ENCODE peak calls at places on chromosomes 2 and 18, in four cellular contexts. One of them, this sample, is unnamed.

GRCh38 chr2:91477731-91478672 is 2786.5 kb downstream of the RPIA start:
- DNase-seq in fibroblast of lung: peak; percentile 14
- DNase-seq in GM23248: peak; percentile 46
- DNase-seq in PC-3: peak; percentile 2
- DNase-seq in this sample: peak; percentile 44

GRCh38 chr18:28036481-28036880 is 140.4 kb downstream of the CDH2 start:
- DNase-seq in fibroblast of lung: peak; percentile 65
- DNase-seq in GM23248: no peak
- DNase-seq in PC-3: no peak
- DNase-seq in this sample: no peak

GRCh38 chr2:101406867-101407266 is 19.6 kb upstream of the CREG2 start:
- DNase-seq in GM23248: peak; percentile 92
- DNase-seq in PC-3: peak; percentile 28
- DNase-seq in fibroblast of lung: peak; percentile 93
- DNase-seq in this sample: peak; percentile 16

GRCh38 chr2:173217106-173217840 is 137.4 kb upstream of the CDCA7 start:
- DNase-seq in GM23248: no peak
- DNase-seq in fibroblast of lung: peak; percentile 58
- DNase-seq in PC-3: no peak
- DNase-seq in this sample: peak; percentile 28

GRCh38 chr18:65753520-65753919 is 2.7 kb downstream of the CDH7 start:
- DNase-seq in GM23248: no peak
- DNase-seq in fibroblast of lung: peak; percentile 5
- DNase-seq in PC-3: peak; percentile 76
- DNase-seq in this sample: peak; percentile 87

GRCh38 chr2:109217362-109218086 is 88.5 kb downstream of the SH3RF3 start:
- DNase-seq in fibroblast of lung: peak; percentile 92
- DNase-seq in PC-3: peak; percentile 52
- DNase-seq in GM23248: peak; percentile 77
- DNase-seq in this sample: no peak

GRCh38 chr2:207107120-207107519 is 58.6 kb downstream of the KLF7 start:
- DNase-seq in PC-3: no peak
- DNase-seq in fibroblast of lung: no peak
- DNase-seq in GM23248: no peak
- DNase-seq in this sample: no peak

GRCh38 chr2:134590679-134591078 is 128.1 kb downstream of the TMEM163 start:
- DNase-seq in PC-3: no peak
- DNase-seq in fibroblast of lung: no peak
- DNase-seq in GM23248: no peak
- DNase-seq in this sample: no peak

GRCh38 chr18:49185636-49186035 is 234.9 kb upstream of the SMAD7 start:
- DNase-seq in PC-3: no peak
- DNase-seq in fibroblast of lung: peak; percentile 26
- DNase-seq in GM23248: no peak
- DNase-seq in this sample: no peak

GRCh38 chr2:120762341-120763061 is 26.8 kb downstream of the GLI2 start:
- DNase-seq in fibroblast of lung: no peak
- DNase-seq in GM23248: no peak
- DNase-seq in PC-3: no peak
- DNase-seq in this sample: no peak

GRCh38 chr2:12607971-12608370 is 108.8 kb upstream of the TRIB2 start:
- DNase-seq in fibroblast of lung: peak; percentile 70
- DNase-seq in GM23248: peak; percentile 36
- DNase-seq in PC-3: peak; percentile 71
- DNase-seq in this sample: no peak

GRCh38 chr2:217223222-217223930 is 363.5 kb upstream of the TNP1 start:
- DNase-seq in PC-3: peak; percentile 92
- DNase-seq in fibroblast of lung: peak; percentile 98
- DNase-seq in GM23248: peak; percentile 86
- DNase-seq in this sample: peak; percentile 90

GRCh38 chr2:217227794-217228193 is 367.9 kb upstream of the TNP1 start:
- DNase-seq in PC-3: no peak
- DNase-seq in fibroblast of lung: no peak
- DNase-seq in GM23248: no peak
- DNase-seq in this sample: no peak

GRCh38 chr2:217228732-217229131 is 368.9 kb upstream of the TNP1 start:
- DNase-seq in PC-3: peak; percentile 38
- DNase-seq in fibroblast of lung: peak; percentile 45
- DNase-seq in GM23248: peak; percentile 22
- DNase-seq in this sample: no peak

GRCh38 chr2:217222511-217222910 is 362.6 kb upstream of the TNP1 start:
- DNase-seq in fibroblast of lung: no peak
- DNase-seq in GM23248: no peak
- DNase-seq in PC-3: no peak
- DNase-seq in this sample: no peak

GRCh38 chr2:217225596-217225995 is 365.7 kb upstream of the TNP1 start:
- DNase-seq in fibroblast of lung: no peak
- DNase-seq in GM23248: no peak
- DNase-seq in PC-3: no peak
- DNase-seq in this sample: peak; percentile 63
- H3K27ac ChIP-seq in fibroblast of lung: no peak overlapping the region
- H3K27ac ChIP-seq in GM23248: no peak overlapping the region
- H3K27ac ChIP-seq in PC-3: no peak overlapping the region
- H3K27ac ChIP-seq in this sample: no peak overlapping the region

GRCh38 chr18:24628360-24628759 is 167.9 kb downstream of the HRH4 start:
- DNase-seq in GM23248: peak; percentile 17
- DNase-seq in PC-3: no peak
- DNase-seq in fibroblast of lung: no peak
- DNase-seq in this sample: no peak

GRCh38 chr18:24629926-24630325 is 169.5 kb downstream of the HRH4 start:
- DNase-seq in GM23248: no peak
- DNase-seq in fibroblast of lung: no peak
- DNase-seq in PC-3: no peak
- DNase-seq in this sample: no peak

GRCh38 chr18:24632158-24632988 is 171.9 kb downstream of the HRH4 start:
- DNase-seq in PC-3: no peak
- DNase-seq in GM23248: no peak
- DNase-seq in fibroblast of lung: no peak
- DNase-seq in this sample: no peak

GRCh38 chr18:24631238-24632025 is 171.0 kb downstream of the HRH4 start:
- DNase-seq in GM23248: peak; percentile 58
- DNase-seq in PC-3: no peak
- DNase-seq in fibroblast of lung: peak; percentile 6
- DNase-seq in this sample: peak; percentile 4

DNA sequence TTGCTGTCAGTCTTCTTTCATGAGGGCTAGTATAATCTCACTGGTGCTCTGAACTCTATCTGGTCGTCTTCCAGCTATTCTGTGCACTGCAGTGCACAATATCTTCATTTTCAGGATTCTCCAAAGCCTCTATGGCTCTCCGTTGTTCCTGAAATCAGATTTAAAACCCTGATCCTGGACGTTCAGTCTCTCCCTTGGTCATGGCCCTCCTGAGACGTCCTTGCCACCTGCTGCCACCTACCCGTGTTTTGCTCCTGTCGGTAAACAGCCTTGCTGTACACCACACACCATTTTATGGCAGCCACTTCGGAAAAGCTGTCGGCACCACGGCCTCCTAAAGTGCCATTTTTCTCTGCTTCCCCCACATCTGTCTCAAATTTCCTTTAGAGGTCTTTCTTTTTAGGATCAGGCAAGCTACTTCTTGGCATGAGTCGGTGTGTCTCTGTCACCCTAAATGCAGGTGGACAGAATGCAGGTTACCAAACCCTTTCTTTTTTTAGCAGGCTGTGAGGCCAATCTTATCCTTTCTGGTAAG is 170.0 kb downstream of the HRH4 start:
- DNase-seq in GM23248: no peak
- DNase-seq in PC-3: no peak
- DNase-seq in fibroblast of lung: no peak
- DNase-seq in this sample: no peak
- H3K4me3 ChIP-seq in GM23248: no peak overlapping the region
- H3K4me3 ChIP-seq in PC-3: no peak overlapping the region
- H3K4me3 ChIP-seq in fibroblast of lung: no peak overlapping the region
- H3K4me3 ChIP-seq in this sample: no peak overlapping the region

DNA sequence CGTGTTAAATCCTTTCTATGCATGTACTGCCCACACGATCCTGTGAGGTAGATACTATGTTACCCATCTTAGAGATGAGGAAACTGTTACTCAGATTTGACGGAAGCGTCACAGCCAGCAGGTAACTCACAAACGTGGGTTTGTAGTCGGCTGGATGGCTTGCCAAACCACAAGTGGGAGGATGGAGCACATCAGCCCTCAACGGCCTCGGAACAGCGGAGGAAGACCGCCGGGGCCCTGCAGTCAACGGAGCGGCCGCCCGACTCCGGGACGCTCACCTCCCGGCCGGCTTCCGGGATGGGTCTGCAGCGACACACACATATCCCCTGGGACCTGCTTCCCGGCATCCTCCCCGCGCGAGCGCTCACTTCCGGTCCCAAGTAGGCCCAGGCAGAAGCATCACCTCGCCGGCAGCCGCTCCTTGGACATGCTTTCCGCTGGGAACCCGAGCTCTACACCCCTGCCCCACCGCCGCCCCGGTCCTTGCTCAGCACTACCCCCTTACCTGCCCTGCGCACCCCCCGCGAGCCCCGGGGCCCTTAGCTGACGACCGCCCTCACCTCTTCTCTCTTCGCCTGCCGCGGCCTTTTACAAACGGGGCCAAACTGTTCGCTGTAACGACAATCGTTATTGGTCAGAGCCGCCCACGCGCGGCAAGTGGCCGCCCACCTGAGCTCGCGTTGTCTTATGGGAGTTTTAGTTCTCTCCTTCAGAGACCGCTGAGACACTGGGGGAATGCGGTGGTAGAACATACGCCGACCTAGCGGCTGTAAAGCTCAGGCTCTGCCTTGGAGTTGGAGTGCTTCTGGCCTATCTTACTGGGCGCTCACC is at the start of gene C2orf42:
- DNase-seq in PC-3: peak; percentile 97
- DNase-seq in fibroblast of lung: peak; percentile 99
- DNase-seq in GM23248: peak; percentile 99
- DNase-seq in this sample: peak; percentile 98
- TF ChIP-seq EZH2 in PC-3: no peak
- TF ChIP-seq EZH2 in fibroblast of lung: no peak
- TF ChIP-seq EZH2 in GM23248: no peak
- TF ChIP-seq EZH2 in this sample: no peak

DNA sequence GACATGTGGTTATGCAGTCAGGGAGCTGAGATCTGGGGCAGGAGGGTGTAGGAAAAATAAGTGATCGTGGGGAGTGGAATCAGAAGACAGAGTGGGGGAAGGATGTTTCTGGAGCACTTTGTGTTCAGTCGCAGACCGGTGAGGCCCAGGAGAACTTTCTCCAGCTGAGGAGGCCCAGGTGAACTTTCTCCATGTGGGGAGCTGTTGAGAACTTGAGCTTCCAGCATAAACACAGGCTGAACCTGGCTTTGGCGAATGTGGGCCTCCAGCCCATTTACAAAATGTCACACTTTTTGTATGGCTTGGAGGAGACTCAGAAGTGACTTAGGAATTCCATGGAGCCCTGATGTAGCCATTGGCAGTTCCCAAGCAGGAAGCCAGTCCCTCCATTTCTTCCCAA is 108.5 kb downstream of the VAPA start:
- DNase-seq in PC-3: no peak
- DNase-seq in fibroblast of lung: no peak
- DNase-seq in GM23248: no peak
- DNase-seq in this sample: no peak
- H3K27ac ChIP-seq in PC-3: no peak overlapping the region
- H3K27ac ChIP-seq in fibroblast of lung: no peak overlapping the region
- H3K27ac ChIP-seq in GM23248: no peak overlapping the region
- H3K27ac ChIP-seq in this sample: no peak overlapping the region

DNA sequence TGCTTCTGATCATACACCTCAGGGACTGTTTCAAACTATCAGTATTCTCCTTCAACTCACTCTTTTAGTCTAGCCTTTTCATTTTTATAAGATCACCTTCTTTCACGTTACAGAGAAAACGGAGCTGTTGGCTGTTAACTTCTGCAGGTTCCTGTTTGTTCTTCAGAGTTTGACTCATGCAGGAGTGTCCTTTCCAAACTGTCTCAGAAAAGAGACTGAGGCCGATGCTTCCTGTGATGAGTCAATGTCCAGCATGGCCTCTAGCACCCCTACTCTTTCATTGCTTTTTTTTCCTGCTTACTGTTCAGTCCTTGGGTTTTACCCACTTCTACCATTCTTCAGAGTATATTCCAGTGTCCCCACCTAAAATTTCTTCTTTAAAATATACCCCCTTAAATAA is 240.8 kb upstream of the RGPD4 start:
- DNase-seq in GM23248: peak; percentile 53
- DNase-seq in PC-3: peak; percentile 62
- DNase-seq in fibroblast of lung: peak; percentile 68
- DNase-seq in this sample: no peak
- H3K4me3 ChIP-seq in GM23248: peak overlapping the region; percentile 32
- H3K4me3 ChIP-seq in PC-3: no peak overlapping the region
- H3K4me3 ChIP-seq in fibroblast of lung: no peak overlapping the region
- H3K4me3 ChIP-seq in this sample: no peak overlapping the region

DNA sequence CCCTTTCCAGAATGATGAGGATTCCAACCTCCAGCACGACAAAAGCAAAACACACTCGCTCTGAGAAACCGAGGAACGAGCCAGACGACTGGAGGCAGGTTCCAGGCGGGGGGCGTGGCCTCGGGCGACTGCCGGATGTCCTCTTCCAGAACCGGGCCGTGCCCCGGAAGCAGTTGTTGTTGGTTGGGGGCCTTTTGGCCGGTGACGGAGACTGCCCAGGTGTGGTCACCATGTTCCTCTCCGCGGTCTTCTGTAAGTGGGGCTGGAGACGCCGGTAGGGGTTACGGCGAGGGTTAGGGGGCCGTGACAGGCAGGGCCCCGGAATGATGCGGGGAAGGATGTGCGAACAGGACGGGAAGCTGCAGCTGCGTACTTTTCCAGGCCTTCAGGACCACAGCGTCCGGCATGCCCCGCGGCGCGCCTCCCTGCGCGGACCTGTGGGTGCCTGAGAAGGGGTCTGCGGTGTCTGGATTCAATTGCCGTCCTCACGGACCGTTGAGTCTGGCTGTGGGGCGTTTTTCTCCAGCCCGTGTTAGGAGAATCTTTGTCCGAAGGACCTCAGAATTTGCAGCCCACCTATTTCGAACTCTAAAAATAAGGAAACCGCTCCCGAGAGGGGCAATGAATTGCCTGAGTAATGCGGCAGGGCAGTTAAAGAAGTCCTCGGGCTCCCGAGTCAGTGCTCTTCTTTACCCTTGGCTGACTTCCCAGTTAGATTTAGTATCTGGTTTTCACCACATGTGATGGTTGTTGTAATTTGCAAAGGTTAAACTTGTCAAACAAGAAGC is at the start of gene MRPL33:
- DNase-seq in fibroblast of lung: peak; percentile 91
- DNase-seq in PC-3: peak; percentile 93
- DNase-seq in GM23248: peak; percentile 95
- DNase-seq in this sample: peak; percentile 96
- TF ChIP-seq EZH2 in fibroblast of lung: no peak
- TF ChIP-seq EZH2 in PC-3: no peak
- TF ChIP-seq EZH2 in GM23248: no peak
- TF ChIP-seq EZH2 in this sample: no peak

DNA sequence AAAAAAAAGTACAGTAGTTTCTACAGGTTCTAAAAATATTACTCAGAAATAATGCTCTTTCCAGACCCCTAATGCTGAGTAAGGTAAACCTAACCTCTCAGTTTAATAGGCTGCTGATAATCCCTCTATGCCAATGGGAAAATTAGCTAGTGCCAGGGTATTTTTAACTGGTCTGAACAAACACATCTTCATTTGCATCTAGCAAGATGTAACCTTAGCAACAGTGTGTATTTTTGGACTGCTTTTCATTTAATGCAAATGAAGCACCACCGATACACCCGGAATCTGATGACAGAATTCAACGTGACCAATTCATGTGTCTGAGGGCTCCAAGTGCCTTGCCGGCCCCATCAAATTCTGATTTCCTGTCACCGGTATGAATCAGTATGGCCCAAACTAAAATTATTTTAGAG is 47.4 kb upstream of the CYRIA start:
- DNase-seq in GM23248: no peak
- DNase-seq in fibroblast of lung: no peak
- DNase-seq in PC-3: no peak
- DNase-seq in this sample: peak; percentile 54
- H3K27ac ChIP-seq in GM23248: no peak overlapping the region
- H3K27ac ChIP-seq in fibroblast of lung: no peak overlapping the region
- H3K27ac ChIP-seq in PC-3: no peak overlapping the region
- H3K27ac ChIP-seq in this sample: no peak overlapping the region